ENCODE peak calls at places on chromosomes 1 and 21, in six cellular contexts. H is GM13976, V is cardiac fibroblast, A is neural progenitor cell, I is testis, E is IMR-90. K is an unnamed sample.

GRCh38 chr1:232986000-232986922 is 35.9 kb downstream of the NTPCR start:
- DNase-seq in V (no peak), A (no peak), I (no peak), H (no peak), E (no peak), K (no peak)

GRCh38 chr21:32141009-32141357 is 137.9 kb downstream of the MIS18A start:
- DNase-seq in V (no peak), H (no peak), E (no peak), I (no peak), A (no peak), K (no peak)

GRCh38 chr1:15167386-15167785 is 13.8 kb downstream of the TMEM51 start:
- DNase-seq in I (no peak), H (no peak), E (peak), V (peak), A (no peak), K (no peak)

GRCh38 chr1:33410091-33410701 is 20.7 kb downstream of the PHC2 start:
- DNase-seq in A (peak), H (no peak), I (no peak), E (peak), V (peak), K (no peak)

GRCh38 chr1:3066250-3066711 is 2.7 kb upstream of the PRDM16 start:
- DNase-seq in E (no peak), V (peak), H (no peak), A (peak), I (peak), K (no peak)

GRCh38 chr21:46661211-46661625 is 25.7 kb downstream of the PRMT2 start:
- DNase-seq in A (peak), V (peak), E (peak), H (peak), I (peak), K (no peak)

GRCh38 chr1:202279806-202280205 is 61.9 kb downstream of the UBE2T start:
- DNase-seq in H (no peak), A (no peak), E (peak), V (peak), I (no peak), K (no peak)

GRCh38 chr21:18716578-18717138 is 313.1 kb upstream of the TMPRSS15 start:
- DNase-seq in V (no peak), H (no peak), A (no peak), E (no peak), I (no peak), K (no peak)

GRCh38 chr1:229544587-229544986 is 13.9 kb downstream of the ABCB10 start:
- DNase-seq in E (no peak), V (no peak), A (no peak), I (no peak), H (no peak), K (no peak)

GRCh38 chr1:29200905-29201594 is 19.4 kb upstream of the SRSF4 start:
- DNase-seq in H (no peak), A (no peak), I (no peak), V (no peak), E (peak), K (no peak)

GRCh38 chr1:225914391-225914790 is 9.7 kb downstream of the PYCR2 start:
- DNase-seq in A (no peak), I (no peak), H (no peak), V (no peak), E (no peak), K (no peak)
- TF ChIP-seq CTCF in A (no peak), I (no peak), H (no peak), V (no peak), E (no peak), K (no peak)

GRCh38 chr1:8158995-8159394 is 132.9 kb upstream of the ERRFI1 start:
- DNase-seq in I (no peak), A (no peak), E (no peak), H (peak), V (no peak), K (no peak)

GRCh38 chr1:8155528-8156186 is 129.5 kb upstream of the ERRFI1 start:
- DNase-seq in H (peak), V (peak), A (peak), I (no peak), E (peak), K (no peak)

GRCh38 chr1:8159470-8160024 is 133.4 kb upstream of the ERRFI1 start:
- DNase-seq in V (no peak), A (no peak), I (no peak), E (no peak), H (no peak), K (no peak)

GRCh38 chr1:8154621-8155052 is 128.5 kb upstream of the ERRFI1 start:
- DNase-seq in V (no peak), H (peak), I (peak), A (peak), E (peak), K (no peak)

GRCh38 chr1:8157765-8158164 is 131.7 kb upstream of the ERRFI1 start:
- DNase-seq in I (no peak), H (no peak), A (no peak), E (no peak), V (no peak), K (no peak)
- TF ChIP-seq CTCF in I (no peak), H (no peak), A (no peak), E (no peak), V (no peak), K (no peak)

DNA sequence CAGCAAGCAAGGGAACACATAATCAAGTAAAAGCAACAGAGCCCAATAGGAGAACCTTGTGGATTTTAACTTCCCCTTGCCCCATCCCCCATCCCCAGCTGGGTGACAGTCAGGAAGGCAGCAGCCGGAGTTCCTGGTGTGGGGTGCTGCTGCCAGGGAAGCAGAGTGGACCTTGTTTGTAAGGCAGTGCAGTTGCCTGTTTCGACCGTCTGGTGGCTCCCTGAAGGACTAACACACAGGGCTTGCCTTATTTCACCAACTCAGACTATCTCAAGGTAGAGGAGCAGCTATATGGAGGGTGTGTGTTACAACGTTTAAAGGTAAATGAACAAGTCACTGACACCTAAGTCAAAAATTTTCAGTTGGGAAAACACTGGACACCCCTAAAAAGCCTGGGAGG is 6.6 kb downstream of the KRTAP10-8 start:
- DNase-seq in H (no peak), I (no peak), A (no peak), V (peak), E (peak), K (no peak)
- TF ChIP-seq CTCF in H (no peak), I (no peak), A (peak), V (peak), E (no peak), K (no peak)

GRCh38 chr1:24743404-24744211 is 1.6 kb upstream of the CLIC4 start:
- DNase-seq in I (no peak), E (peak), A (peak), V (peak), H (peak), K (no peak)
- TF ChIP-seq CTCF in I (no peak), E (no peak), A (no peak), V (no peak), H (no peak), K (no peak)

GRCh38 chr1:159196543-159196942 is 8.1 kb upstream of the ACKR1 start:
- DNase-seq in H (no peak), V (no peak), A (no peak), E (no peak), I (no peak), K (no peak)
- TF ChIP-seq CTCF in H (no peak), V (peak), A (peak), E (no peak), I (no peak), K (no peak)

GRCh38 chr1:31714442-31715096 is 10.8 kb upstream of the COL16A1 start:
- DNase-seq in I (peak), V (peak), E (peak), A (peak), H (no peak), K (peak)
- TF ChIP-seq CTCF in I (peak), V (peak), E (peak), A (peak), H (peak), K (no peak)